ENCODE peak calls at places on chromosomes 16 and 17, in nine cellular contexts. P is fibroblast of mammary gland, L is neural progenitor cell, K is breast epithelium, X is lung, B is HepG2, T is lower leg skin, I is lower lobe of right lung, G is stomach. Q is an unnamed sample.

GRCh38 chr17:4833941-4834501 is 881 bp downstream of the MINK1 start:
- DNase-seq in T (no peak), G (no peak), L (peak), P (peak), X (no peak), I (peak), B (peak), K (no peak), Q (peak)

GRCh38 chr17:64178011-64178825 is 48.3 kb upstream of the ERN1 start:
- DNase-seq in B (peak), X (no peak), K (no peak), G (peak), T (no peak), I (no peak), L (no peak), P (no peak), Q (no peak)

GRCh38 chr17:10278218-10278617 is 79.8 kb upstream of the GAS7 start:
- DNase-seq in G (no peak), X (no peak), K (no peak), T (no peak), B (no peak), L (peak), P (no peak), I (no peak), Q (no peak)

GRCh38 chr17:45087978-45088377 is 26.9 kb downstream of the NMT1 start:
- DNase-seq in B (no peak), K (no peak), L (no peak), G (no peak), X (no peak), I (no peak), P (no peak), T (no peak), Q (no peak)

GRCh38 chr17:77440571-77440981 is 299.8 kb downstream of the SEC14L1 start:
- DNase-seq in X (no peak), G (no peak), L (no peak), K (no peak), B (no peak), P (no peak), I (no peak), T (no peak), Q (no peak)

GRCh38 chr16:68665501-68665900 is 20.4 kb downstream of the CDH3 start:
- DNase-seq in K (no peak), L (no peak), T (no peak), P (no peak), X (no peak), I (peak), G (no peak), B (no peak), Q (no peak)

GRCh38 chr16:19382084-19382801 is 35.4 kb upstream of the TMC5 start:
- DNase-seq in B (peak), T (no peak), K (no peak), I (no peak), P (no peak), L (no peak), G (peak), X (peak), Q (no peak)

GRCh38 chr17:66549312-66549705 is 246.9 kb downstream of the PRKCA start:
- DNase-seq in T (no peak), B (no peak), K (no peak), P (peak), L (no peak), I (no peak), X (no peak), G (no peak), Q (peak)

GRCh38 chr17:47831934-47832327 is 461 bp downstream of the LRRC46 start:
- DNase-seq in B (no peak), L (no peak), T (no peak), G (no peak), K (no peak), X (no peak), I (no peak), P (no peak), Q (no peak)

GRCh38 chr16:57693539-57693938 is 1.1 kb upstream of the DRC7 start:
- DNase-seq in L (no peak), P (no peak), B (no peak), T (no peak), G (no peak), K (no peak), X (no peak), I (no peak), Q (no peak)

GRCh38 chr17:858941-859452 is 76.8 kb downstream of the MRM3 start:
- DNase-seq in K (no peak), X (no peak), G (no peak), P (no peak), T (no peak), I (no peak), L (no peak), B (no peak), Q (no peak)

GRCh38 chr17:77476006-77476405 is 335.2 kb downstream of the SEC14L1 start:
- DNase-seq in G (no peak), B (no peak), L (no peak), K (no peak), I (no peak), T (no peak), P (peak), X (no peak), Q (no peak)

GRCh38 chr17:67435122-67435521 is 58.0 kb downstream of the PITPNC1 start:
- DNase-seq in B (peak), K (no peak), G (peak), L (no peak), T (no peak), I (no peak), X (no peak), P (peak), Q (peak)

GRCh38 chr17:2192367-2193028 is 111.1 kb downstream of the SMG6 start:
- DNase-seq in G (no peak), T (no peak), I (no peak), K (no peak), B (no peak), X (no peak), L (no peak), P (peak), Q (peak)

GRCh38 chr16:11056989-11057645 is 112.8 kb downstream of the CLEC16A start:
- DNase-seq in I (no peak), P (no peak), K (no peak), B (no peak), L (no peak), X (no peak), G (no peak), T (no peak), Q (no peak)

GRCh38 chr16:1431497-1432270 is 806 bp downstream of the PERCC1 start:
- DNase-seq in I (no peak), P (no peak), G (no peak), L (no peak), K (no peak), T (no peak), X (no peak), B (no peak), Q (no peak)

GRCh38 chr16:31354394-31355291 is at the start of gene ITGAX:
- DNase-seq in P (peak), K (no peak), T (peak), L (no peak), I (peak), B (no peak), G (peak), X (peak), Q (peak)

GRCh38 chr17:80029235-80029974 is 6.3 kb downstream of the TBC1D16 start:
- DNase-seq in P (peak), K (peak), B (no peak), I (peak), X (peak), T (peak), G (peak), L (no peak), Q (peak)
- TF ChIP-seq CTCF in P (no peak), K (peak), B (no peak), I (no peak), X (no peak), T (no peak), G (no peak), L (no peak), Q (no peak)

GRCh38 chr16:89257757-89258465 is 40.4 kb downstream of the ZNF778 start:
- DNase-seq in X (no peak), I (no peak), K (no peak), L (no peak), B (no peak), P (no peak), G (no peak), T (no peak), Q (no peak)
- H3K4me3 ChIP-seq in X (no peak), I (peak), K (peak), L (peak), B (no peak), P (peak), G (no peak), T (no peak), Q (peak)

GRCh38 chr16:16059895-16060590 is 110.6 kb downstream of the ABCC1 start:
- DNase-seq in I (no peak), G (peak), T (no peak), K (no peak), L (no peak), P (no peak), X (no peak), B (no peak), Q (no peak)
- TF ChIP-seq CTCF in I (no peak), G (no peak), T (no peak), K (no peak), L (no peak), P (no peak), X (no peak), B (no peak), Q (no peak)

GRCh38 chr16:87854907-87855683 is 14.2 kb downstream of the SLC7A5 start:
- DNase-seq in T (no peak), X (no peak), G (no peak), P (no peak), L (no peak), B (no peak), I (no peak), K (no peak), Q (no peak)
- H3K4me3 ChIP-seq in T (no peak), X (no peak), G (peak), P (no peak), L (no peak), B (no peak), I (peak), K (peak), Q (no peak)

GRCh38 chr17:73647767-73648542 is 3.7 kb upstream of the SDK2 start:
- DNase-seq in B (no peak), L (no peak), P (no peak), G (peak), K (no peak), I (no peak), X (no peak), T (no peak), Q (no peak)

GRCh38 chr17:73647331-73647730 is 3.1 kb upstream of the SDK2 start:
- DNase-seq in P (no peak), L (no peak), X (no peak), T (no peak), K (no peak), B (no peak), I (no peak), G (peak), Q (no peak)

GRCh38 chr17:73645050-73645871 is 1.0 kb upstream of the SDK2 start:
- DNase-seq in P (peak), K (no peak), G (peak), L (peak), B (no peak), X (no peak), T (no peak), I (no peak), Q (peak)

GRCh38 chr17:73648543-73648820 is 4.2 kb upstream of the SDK2 start:
- DNase-seq in X (no peak), P (no peak), G (peak), I (no peak), L (no peak), K (no peak), T (no peak), B (no peak), Q (no peak)

DNA sequence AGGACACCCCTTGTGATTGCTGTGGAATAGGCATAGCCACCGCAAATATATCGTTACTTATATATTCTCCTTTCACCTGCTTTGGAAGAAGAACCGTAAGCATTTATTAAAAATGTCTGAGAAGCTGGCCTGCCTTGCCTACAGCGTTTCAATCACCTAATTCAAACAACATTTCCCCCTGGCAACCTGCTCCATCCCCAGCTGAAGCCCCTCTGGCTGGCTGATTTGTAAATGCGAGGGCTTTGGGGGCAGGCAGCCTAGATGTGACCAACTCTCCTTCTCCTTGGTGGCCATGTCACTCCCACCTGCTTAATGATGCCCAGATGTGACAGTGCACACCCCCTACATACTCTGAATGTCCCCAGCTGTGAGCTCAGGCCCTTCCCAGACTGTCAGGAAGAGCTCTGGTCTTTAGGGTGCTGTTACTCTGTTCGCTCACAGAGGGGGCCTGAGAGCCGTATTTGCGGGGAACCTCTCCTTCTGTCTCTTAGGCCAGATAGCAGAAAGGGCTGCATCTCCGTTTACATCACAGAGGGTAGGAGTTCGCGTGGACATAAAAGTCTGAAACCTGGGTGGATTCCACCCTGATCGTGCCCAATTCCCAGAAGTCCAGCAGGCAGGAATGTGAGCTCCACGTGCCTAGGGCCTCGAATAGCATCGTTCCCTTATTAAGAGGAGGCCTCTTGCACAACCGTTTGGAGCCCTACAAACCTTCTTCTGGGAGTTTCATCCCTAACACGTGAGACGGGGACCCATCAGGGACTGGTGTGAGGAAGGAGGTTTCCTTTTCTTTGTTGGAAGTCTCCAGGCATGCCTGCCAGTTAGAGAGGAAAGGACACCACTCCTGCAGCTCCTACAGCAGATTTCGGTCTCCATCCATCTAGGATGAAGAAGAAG is 2.4 kb upstream of the SDK2 start:
- DNase-seq in K (no peak), L (peak), B (peak), P (peak), G (peak), T (no peak), I (no peak), X (no peak), Q (no peak)
- TF ChIP-seq CTCF in K (no peak), L (peak), B (peak), P (peak), G (no peak), T (no peak), I (no peak), X (no peak), Q (no peak)

GRCh38 chr16:3816326-3816725 is 64.2 kb downstream of the CREBBP start:
- DNase-seq in B (no peak), T (no peak), G (no peak), P (no peak), L (peak), K (no peak), X (no peak), I (no peak), Q (no peak)
- H3K4me3 ChIP-seq in B (no peak), T (no peak), G (no peak), P (no peak), L (no peak), K (no peak), X (no peak), I (no peak), Q (no peak)

DNA sequence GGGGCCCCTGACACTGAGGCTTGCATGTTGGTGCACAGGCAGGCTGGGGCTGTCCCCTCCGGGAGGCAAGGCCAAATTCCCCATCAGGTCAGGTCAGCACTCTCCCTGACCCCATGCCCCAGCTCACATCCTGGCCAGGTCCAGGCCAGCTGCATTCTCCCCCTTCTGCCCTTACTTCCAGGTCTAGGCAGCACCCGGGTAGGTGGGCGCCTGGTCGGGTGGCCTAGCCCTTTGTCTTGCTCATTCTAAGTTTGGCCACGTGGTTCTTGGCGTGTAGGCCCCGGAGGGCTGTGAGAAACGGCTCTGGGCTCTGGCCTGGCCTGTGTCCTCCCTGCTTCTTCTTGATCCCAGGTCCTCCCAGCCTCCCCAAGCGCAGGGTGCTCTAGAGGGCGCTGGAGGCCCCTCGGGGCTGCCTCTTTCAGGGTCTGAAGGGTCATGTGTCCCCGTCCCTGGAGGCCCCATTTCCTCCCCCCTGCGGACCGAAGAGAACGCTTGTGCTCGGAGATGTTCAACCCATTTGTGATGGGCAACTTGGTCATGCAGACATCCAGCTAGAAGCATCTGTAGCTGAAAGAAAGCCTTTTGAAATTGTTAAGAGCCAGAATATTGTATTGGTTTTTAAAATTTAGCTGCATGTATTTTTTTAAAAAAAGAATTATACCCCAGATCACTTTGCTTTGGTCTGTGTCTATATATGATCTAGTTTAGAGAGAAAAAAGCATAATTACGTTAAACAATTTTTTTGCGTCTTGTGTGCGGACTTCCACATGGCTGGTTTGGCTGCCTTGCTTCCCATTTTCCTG is 6.7 kb downstream of the BAHCC1 start:
- DNase-seq in I (no peak), T (no peak), L (peak), K (no peak), B (no peak), G (no peak), P (peak), X (no peak), Q (peak)
- TF ChIP-seq CTCF in I (peak), T (no peak), L (peak), K (no peak), B (peak), G (no peak), P (peak), X (no peak), Q (peak)

DNA sequence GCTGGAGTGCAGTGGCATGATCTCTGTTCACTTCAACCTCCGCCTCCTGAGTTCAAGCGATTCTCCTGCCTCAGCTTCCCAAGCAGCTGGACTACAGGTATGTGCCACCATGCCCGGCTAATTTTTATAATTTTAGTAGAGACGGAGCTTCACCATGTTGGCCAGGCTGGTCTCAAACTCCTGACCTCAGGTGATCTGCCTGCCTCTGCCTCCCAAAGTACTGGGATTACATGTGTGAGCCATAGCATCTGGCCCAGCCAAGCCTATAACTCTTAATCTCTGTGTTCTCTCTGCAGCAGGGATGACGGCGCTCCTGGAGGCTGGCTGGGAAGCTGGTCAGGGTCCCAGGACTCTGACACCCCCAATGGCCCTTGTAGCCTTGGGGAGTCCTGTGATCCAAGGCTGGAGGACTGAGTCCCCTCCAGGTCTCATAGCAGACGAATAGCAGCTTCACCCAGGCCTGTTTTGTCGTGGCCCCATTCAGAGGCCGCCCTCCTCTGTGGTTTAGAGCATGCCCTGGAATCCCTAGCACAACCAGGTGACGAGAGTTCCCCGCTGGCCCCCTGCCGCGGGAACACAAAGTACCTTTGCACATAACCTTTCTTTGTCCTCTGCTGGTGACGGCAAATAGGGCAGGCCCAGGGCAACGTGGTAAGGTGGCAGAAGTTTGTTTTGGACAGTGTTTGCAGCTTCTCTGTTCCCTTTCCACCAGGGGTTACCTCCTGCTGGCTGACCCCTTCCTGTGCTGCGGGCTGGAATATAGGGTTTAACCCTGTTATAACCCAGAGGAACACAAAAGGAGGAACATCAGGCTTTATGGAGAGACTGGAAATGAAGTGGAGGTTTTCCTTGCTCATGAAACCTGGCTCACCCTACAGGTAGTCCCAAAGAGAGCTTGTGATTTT is 43.0 kb upstream of the TOB1 start:
- DNase-seq in G (peak), K (peak), I (peak), P (no peak), T (peak), B (peak), X (peak), L (peak), Q (no peak)
- H3K4me3 ChIP-seq in G (peak), K (peak), I (no peak), P (no peak), T (no peak), B (peak), X (no peak), L (no peak), Q (no peak)

DNA sequence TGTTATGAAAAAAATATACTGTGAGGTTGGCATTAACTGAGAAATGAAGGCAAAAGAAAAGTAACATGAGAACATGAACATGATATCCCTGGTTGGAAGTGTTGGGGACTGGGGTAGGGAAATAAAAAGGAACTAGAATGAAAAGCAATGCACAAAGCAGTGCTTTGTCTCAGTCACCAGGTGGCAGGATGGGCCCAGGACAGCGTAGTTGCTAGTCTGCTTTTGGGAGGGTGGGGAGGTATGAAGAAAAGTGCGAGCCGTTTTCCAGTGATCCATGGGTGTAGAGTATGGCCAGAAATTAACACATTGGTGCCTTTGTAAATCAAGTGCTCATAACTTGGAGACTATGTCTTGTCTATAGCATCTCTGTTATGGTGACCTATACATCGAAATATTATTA is 662.5 kb upstream of the SALL1 start:
- DNase-seq in P (no peak), G (no peak), K (no peak), T (no peak), L (peak), B (no peak), X (no peak), I (no peak), Q (no peak)
- TF ChIP-seq CTCF in P (peak), G (no peak), K (no peak), T (no peak), L (peak), B (peak), X (no peak), I (no peak), Q (peak)

GRCh38 chr17:40065041-40065770 is 2.4 kb downstream of the THRA start:
- DNase-seq in L (peak), X (no peak), T (no peak), B (no peak), G (no peak), K (no peak), I (peak), P (peak), Q (peak)
- H3K4me3 ChIP-seq in L (peak), X (no peak), T (no peak), B (no peak), G (peak), K (peak), I (peak), P (peak), Q (peak)

Q was measured in fibroblast of pulmonary artery.